ENCODE peak calls at places on chromosomes 7 and 10, in five cellular contexts. A is fibroblast of lung, S is neural progenitor cell, V is GM23248, W is SK-N-SH. Y is an unnamed sample.

GRCh38 chr7:28458732-28459131 is 46.4 kb downstream of the CREB5 start:
- DNase-seq in W (no peak), A (no peak), V (no peak), S (no peak), Y (no peak)

GRCh38 chr10:77603529-77603927 is 34.1 kb downstream of the KCNMA1 start:
- DNase-seq in S (no peak), A (no peak), V (peak; percentile 3), W (peak; percentile 34), Y (no peak)

GRCh38 chr7:24503511-24503910 is 69.7 kb upstream of the PALS2 start:
- DNase-seq in V (no peak), W (no peak), A (no peak), S (no peak), Y (no peak)

GRCh38 chr10:94287331-94287730 is 75.4 kb downstream of the NOC3L start:
- DNase-seq in W (no peak), S (no peak), V (peak; percentile 12), A (peak; percentile 25), Y (no peak)

GRCh38 chr10:31961264-31961663 is 32.6 kb upstream of the ARHGAP12 start:
- DNase-seq in W (no peak), A (no peak), S (no peak), V (no peak), Y (no peak)

GRCh38 chr10:112721080-112721698 is 228.9 kb upstream of the TCF7L2 start:
- DNase-seq in S (peak; percentile 55), A (peak; percentile 29), V (peak; percentile 71), W (no peak), Y (no peak)

GRCh38 chr7:23604296-23604640 is 7.1 kb downstream of the CCDC126 start:
- DNase-seq in W (no peak), V (peak; percentile 9), A (no peak), S (no peak), Y (no peak)

GRCh38 chr10:10326119-10326518 is 691.6 kb upstream of the CELF2 start:
- DNase-seq in A (peak; percentile 43), S (no peak), W (no peak), V (no peak), Y (no peak)

GRCh38 chr10:82282782-82283456 is 407.9 kb downstream of the NRG3 start:
- DNase-seq in S (no peak), W (no peak), A (no peak), V (no peak), Y (peak; percentile 31)

GRCh38 chr10:68053553-68053952 is 21.5 kb downstream of the HERC4 start:
- DNase-seq in A (peak; percentile 58), W (no peak), S (no peak), V (peak; percentile 39), Y (no peak)

GRCh38 chr10:78066728-78067430 is 33.2 kb downstream of the RPS24 start:
- DNase-seq in V (no peak), A (no peak), W (no peak), S (no peak), Y (no peak)

GRCh38 chr7:4837041-4837813 is 24.6 kb downstream of the PAPOLB start:
- DNase-seq in V (no peak), A (no peak), W (peak; percentile 89), S (no peak), Y (no peak)

GRCh38 chr7:72335561-72336381 is 76.4 kb downstream of the CALN1 start:
- DNase-seq in A (no peak), S (peak; percentile 68), V (no peak), W (peak; percentile 21), Y (no peak)

GRCh38 chr10:108465871-108466641 is 1301.5 kb upstream of the SORCS1 start:
- DNase-seq in S (peak; percentile 65), W (peak; percentile 67), V (peak; percentile 85), A (peak; percentile 43), Y (no peak)

GRCh38 chr10:132412316-132413192 is 15.6 kb downstream of the PWWP2B start:
- DNase-seq in W (peak; percentile 40), V (no peak), S (no peak), A (no peak), Y (no peak)

GRCh38 chr10:91604936-91605534 is 27.8 kb downstream of the PPP1R3C start:
- DNase-seq in V (peak; percentile 76), A (peak; percentile 85), W (no peak), S (no peak), Y (no peak)

GRCh38 chr7:22123139-22123538 is 177.4 kb upstream of the CDCA7L start:
- DNase-seq in A (no peak), W (no peak), V (no peak), S (no peak), Y (no peak)

GRCh38 chr10:31070691-31071090 is 39.0 kb upstream of the ZNF438 start:
- DNase-seq in W (no peak), S (no peak), A (no peak), V (no peak), Y (no peak)

GRCh38 chr10:89062861-89063260 is 72.3 kb downstream of the FAS start:
- DNase-seq in V (peak; percentile 14), A (peak; percentile 38), S (no peak), W (no peak), Y (no peak)

GRCh38 chr10:61883376-61883997 is 18.0 kb upstream of the ARID5B start:
- DNase-seq in W (no peak), S (no peak), V (no peak), A (no peak), Y (no peak)

GRCh38 chr10:46309511-46310142 is 22.8 kb downstream of the ANTXRL start:
- DNase-seq in V (no peak), A (no peak), S (no peak), W (no peak), Y (no peak)

GRCh38 chr7:40219917-40220316 is 85.1 kb downstream of the SUGCT start:
- DNase-seq in V (peak; percentile 78), W (no peak), A (peak; percentile 91), S (no peak), Y (no peak)

GRCh38 chr10:110932505-110933180 is 13.2 kb downstream of the SHOC2 start:
- DNase-seq in W (no peak), S (no peak), V (peak; percentile 25), A (no peak), Y (no peak)

GRCh38 chr10:66167816-66168215 is 758.0 kb upstream of the LRRTM3 start:
- DNase-seq in V (no peak), S (no peak), W (no peak), A (peak; percentile 13), Y (peak; percentile 42)

GRCh38 chr7:142431491-142431890 is 173.6 kb upstream of the PRSS58 start:
- DNase-seq in A (no peak), S (no peak), W (no peak), V (no peak), Y (no peak)

GRCh38 chr7:134836447-134836846 is 57.0 kb downstream of the CALD1 start:
- DNase-seq in V (no peak), S (no peak), A (peak; percentile 41), W (no peak), Y (no peak)

GRCh38 chr10:137031-137430 is 1.8 kb downstream of the ZMYND11 start:
- DNase-seq in A (peak; percentile 18), S (peak; percentile 53), W (peak; percentile 41), V (peak; percentile 57), Y (peak; percentile 50)

GRCh38 chr7:155921804-155922506 is 109.7 kb upstream of the SHH start:
- DNase-seq in A (no peak), S (no peak), V (no peak), W (no peak), Y (peak; percentile 92)

GRCh38 chr7:155921086-155921803 is 109.0 kb upstream of the SHH start:
- DNase-seq in V (no peak), S (no peak), W (no peak), A (no peak), Y (no peak)

GRCh38 chr7:155918720-155919399 is 106.6 kb upstream of the SHH start:
- DNase-seq in A (peak; percentile 98), V (peak; percentile 17), W (no peak), S (no peak), Y (peak; percentile 99)

GRCh38 chr7:155919400-155920067 is 107.3 kb upstream of the SHH start:
- DNase-seq in A (peak; percentile 21), S (no peak), W (no peak), V (no peak), Y (no peak)

GRCh38 chr7:155920068-155920461 is 107.8 kb upstream of the SHH start:
- DNase-seq in W (no peak), A (no peak), S (no peak), V (no peak), Y (no peak)
- H3K4me2 ChIP-seq in W (no peak overlapping the region), A (no peak overlapping the region), S (no peak overlapping the region), V (no peak overlapping the region), Y (no peak overlapping the region)

GRCh38 chr7:117780832-117781231 is 92.4 kb downstream of the CTTNBP2 start:
- DNase-seq in A (peak; percentile 31), S (no peak), V (no peak), W (no peak), Y (no peak)

GRCh38 chr7:117781707-117782106 is 91.5 kb downstream of the CTTNBP2 start:
- DNase-seq in A (peak; percentile 40), V (no peak), S (no peak), W (no peak), Y (no peak)

GRCh38 chr7:117774943-117775342 is 98.3 kb downstream of the CTTNBP2 start:
- DNase-seq in W (no peak), S (no peak), V (no peak), A (peak; percentile 13), Y (no peak)

GRCh38 chr7:117775826-117776623 is 97.2 kb downstream of the CTTNBP2 start:
- DNase-seq in S (no peak), A (no peak), W (no peak), V (no peak), Y (no peak)

GRCh38 chr7:117777335-117778150 is 95.7 kb downstream of the CTTNBP2 start:
- DNase-seq in A (peak; percentile 9), W (no peak), S (no peak), V (no peak), Y (peak; percentile 14)
- H3K4me2 ChIP-seq in A (no peak overlapping the region), W (no peak overlapping the region), S (no peak overlapping the region), V (no peak overlapping the region), Y (no peak overlapping the region)

GRCh38 chr10:123888751-123889150 is 2.9 kb downstream of the CPXM2 start:
- DNase-seq in V (no peak), W (no peak), S (no peak), A (no peak), Y (no peak)

GRCh38 chr10:123891147-123892011 is at the start of gene CPXM2:
- DNase-seq in W (no peak), A (no peak), S (peak; percentile 47), V (peak; percentile 58), Y (no peak)

GRCh38 chr10:123889821-123890220 is 1.8 kb downstream of the CPXM2 start:
- DNase-seq in A (no peak), V (peak; percentile 10), S (no peak), W (no peak), Y (no peak)

GRCh38 chr10:123890761-123891146 is 853 bp downstream of the CPXM2 start:
- DNase-seq in V (peak; percentile 37), S (no peak), W (no peak), A (no peak), Y (no peak)

GRCh38 chr10:123890246-123890645 is 1.4 kb downstream of the CPXM2 start:
- DNase-seq in A (no peak), W (no peak), S (no peak), V (peak; percentile 33), Y (no peak)
- H3K4me2 ChIP-seq in A (no peak overlapping the region), W (no peak overlapping the region), S (no peak overlapping the region), V (peak overlapping the region; percentile 43), Y (no peak overlapping the region)

DNA sequence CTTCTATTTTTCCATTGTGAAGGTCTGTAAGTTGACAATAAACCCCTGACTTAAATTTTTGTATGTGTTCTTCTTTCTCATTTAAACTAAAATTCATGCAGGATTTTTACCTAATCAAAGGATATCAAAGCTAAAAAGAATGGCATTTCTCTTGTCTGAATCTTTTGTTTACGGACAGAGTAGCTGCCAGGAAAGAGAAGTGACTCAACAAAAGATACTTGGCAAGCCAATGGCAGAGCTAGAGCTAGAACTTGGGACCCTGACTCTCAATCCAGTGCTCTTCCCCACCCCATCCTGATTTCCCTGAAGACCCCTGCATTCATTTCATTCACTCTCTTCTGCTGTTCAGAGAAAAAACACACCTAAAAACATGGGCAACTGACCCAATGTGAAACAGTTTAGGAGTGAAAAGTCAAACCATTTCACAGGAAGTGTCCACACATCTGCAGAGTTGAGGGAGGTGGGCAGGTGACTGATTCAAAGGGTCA is 40.2 kb upstream of the PDLIM1 start:
- DNase-seq in V (no peak), S (no peak), W (no peak), A (peak; percentile 44), Y (no peak)
- H3K4me2 ChIP-seq in V (no peak overlapping the region), S (no peak overlapping the region), W (no peak overlapping the region), A (no peak overlapping the region), Y (no peak overlapping the region)

Y was measured in PC-9.